ENCODE peak calls at places on chromosomes 13 and 19, in eight cellular contexts. P is effector CD4-positive, alpha-beta T cell; Q is Daoy; M is WTC11; G is fibroblast of lung; W is T-helper 9 cell; Y is cerebellar cortex; U is activated T-helper 1 cell treated with anti-CD3 and anti-CD28 coated beads, Interleukin-2, amount 50 U/mL, for 16 hours. I is an unnamed sample.

GRCh38 chr13:106484755-106485193 is 50.7 kb downstream of the EFNB2 start:
- DNase-seq in Y (no peak), P (no peak), M (no peak), U (no peak), Q (no peak), W (no peak), G (peak; percentile 27), I (peak; percentile 43)

GRCh38 chr13:61180245-61180644 is 235.4 kb downstream of the PCDH20 start:
- DNase-seq in M (no peak), U (no peak), Q (no peak), G (no peak), Y (no peak), W (no peak), P (no peak), I (no peak)

GRCh38 chr19:9850235-9850959 is 15.3 kb downstream of the PIN1 start:
- DNase-seq in G (no peak), U (no peak), W (no peak), Q (no peak), M (no peak), P (no peak), Y (peak; percentile 68), I (no peak)

GRCh38 chr19:2333027-2333806 is 4.7 kb downstream of the SPPL2B start:
- DNase-seq in G (no peak), Y (no peak), Q (no peak), W (no peak), M (no peak), U (no peak), P (no peak), I (no peak)

GRCh38 chr13:39401091-39401647 is 201.8 kb downstream of the LHFPL6 start:
- DNase-seq in U (no peak), P (no peak), W (no peak), Y (peak; percentile 95), Q (no peak), M (no peak), G (no peak), I (no peak)

GRCh38 chr19:6062274-6062673 is 48.0 kb downstream of the RFX2 start:
- DNase-seq in G (peak; percentile 58), U (no peak), Q (peak; percentile 89), Y (no peak), W (peak; percentile 43), M (no peak), P (peak; percentile 44), I (peak; percentile 74)

GRCh38 chr13:44399045-44399444 is 25.4 kb downstream of the SERP2 start:
- DNase-seq in Y (no peak), G (no peak), P (no peak), W (no peak), M (no peak), U (no peak), Q (no peak), I (no peak)

GRCh38 chr19:6448045-6448444 is 11.5 kb downstream of the SLC25A23 start:
- DNase-seq in M (no peak), W (no peak), Y (no peak), G (no peak), Q (no peak), P (no peak), U (no peak), I (no peak)

GRCh38 chr19:34556500-34556899 is 74.9 kb downstream of the WTIP start:
- DNase-seq in Y (peak; percentile 27), G (no peak), W (no peak), P (no peak), M (peak; percentile 77), Q (no peak), U (no peak), I (no peak)